ENCODE peak calls at places on chromosomes 12 and 14, in four cellular contexts. I is CD8-positive, alpha-beta memory T cell; S is spleen; Z is IMR-90. D is an unnamed sample. For H3K9me3, the result is how much of the 10 kb centered on the place peaks cover.

GRCh38 chr12:574475-575128 is 88.6 kb downstream of the NINJ2 start:
- DNase-seq in I (no peak), S (no peak), Z (no peak), D (peak)

GRCh38 chr12:52260351-52261210 is 13.9 kb upstream of the KRT86 start:
- DNase-seq in I (no peak), S (peak), Z (peak), D (no peak)

GRCh38 chr14:36019126-36019525 is 157.4 kb downstream of the PTCSC3 start:
- DNase-seq in I (no peak), S (no peak), Z (no peak), D (no peak)

GRCh38 chr14:66284346-66284745 is 201.8 kb upstream of the CCDC196 start:
- DNase-seq in I (no peak), S (no peak), Z (peak), D (no peak)

GRCh38 chr12:123973552-123974341 is 732 bp downstream of the ZNF664 start:
- DNase-seq in I (peak), S (peak), Z (peak), D (peak)

GRCh38 chr14:73025544-73025943 is 1.4 kb downstream of the ZFYVE1 start:
- DNase-seq in I (no peak), S (no peak), Z (peak), D (no peak)

GRCh38 chr14:75123991-75124390 is 2.9 kb downstream of the NEK9 start:
- DNase-seq in I (no peak), S (no peak), Z (peak), D (peak)

GRCh38 chr12:47870175-47870781 is 34.5 kb downstream of the VDR start:
- DNase-seq in I (no peak), S (peak), Z (no peak), D (peak)

GRCh38 chr14:23432102-23432925 is 3.1 kb downstream of the MYH7 start:
- DNase-seq in I (no peak), S (peak), Z (no peak), D (peak)

GRCh38 chr12:75481774-75482173 is 1.2 kb downstream of the GLIPR1 start:
- DNase-seq in I (no peak), S (no peak), Z (peak), D (no peak)

GRCh38 chr12:116153096-116153495 is 124.4 kb downstream of the MED13L start:
- DNase-seq in I (no peak), S (no peak), Z (no peak), D (no peak)

GRCh38 chr12:28088566-28089277 is 101.5 kb upstream of the CCDC91 start:
- DNase-seq in I (no peak), S (no peak), Z (no peak), D (no peak)

GRCh38 chr12:49890096-49890461 is 13.6 kb downstream of the FAIM2 start:
- DNase-seq in I (no peak), S (no peak), Z (no peak), D (no peak)

DNA sequence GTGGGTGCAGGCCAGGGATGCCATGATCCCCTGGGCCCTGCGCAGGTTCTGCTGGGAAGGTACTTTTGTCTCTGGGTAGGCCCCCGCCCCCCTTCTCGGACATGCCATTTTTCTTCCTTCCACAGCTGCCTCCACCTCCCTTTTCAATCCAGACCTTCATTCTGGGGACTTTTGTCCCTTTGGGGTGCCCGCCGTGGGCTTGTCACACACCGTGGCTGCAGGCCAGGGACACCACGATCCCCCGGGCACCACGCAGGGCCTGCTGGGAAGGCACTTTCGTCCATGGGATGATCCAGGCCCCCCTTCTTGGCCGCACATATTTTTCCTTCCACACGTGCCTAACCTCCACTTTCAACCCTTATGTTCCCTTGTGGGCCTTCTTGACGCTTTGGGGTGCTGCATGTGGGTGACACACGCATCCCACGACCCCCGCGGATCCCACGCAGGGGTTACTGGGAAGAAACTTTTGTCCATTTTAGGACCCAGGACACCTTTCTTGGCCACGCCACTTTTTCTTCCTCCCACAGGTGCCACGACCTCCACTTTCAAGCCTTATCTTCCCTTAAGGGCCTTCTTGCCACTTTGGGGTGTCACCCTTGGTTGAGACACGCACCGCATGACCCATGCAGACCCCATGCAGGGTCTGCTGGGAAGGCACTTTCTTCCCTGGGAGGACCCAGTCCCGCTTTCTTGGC is 272.5 kb downstream of the ALG10 start:
- DNase-seq in I (no peak), S (no peak), Z (no peak), D (peak)
- H3K9me3 ChIP-seq in I (under half), S (half or more), Z (half or more), D (under half)

DNA sequence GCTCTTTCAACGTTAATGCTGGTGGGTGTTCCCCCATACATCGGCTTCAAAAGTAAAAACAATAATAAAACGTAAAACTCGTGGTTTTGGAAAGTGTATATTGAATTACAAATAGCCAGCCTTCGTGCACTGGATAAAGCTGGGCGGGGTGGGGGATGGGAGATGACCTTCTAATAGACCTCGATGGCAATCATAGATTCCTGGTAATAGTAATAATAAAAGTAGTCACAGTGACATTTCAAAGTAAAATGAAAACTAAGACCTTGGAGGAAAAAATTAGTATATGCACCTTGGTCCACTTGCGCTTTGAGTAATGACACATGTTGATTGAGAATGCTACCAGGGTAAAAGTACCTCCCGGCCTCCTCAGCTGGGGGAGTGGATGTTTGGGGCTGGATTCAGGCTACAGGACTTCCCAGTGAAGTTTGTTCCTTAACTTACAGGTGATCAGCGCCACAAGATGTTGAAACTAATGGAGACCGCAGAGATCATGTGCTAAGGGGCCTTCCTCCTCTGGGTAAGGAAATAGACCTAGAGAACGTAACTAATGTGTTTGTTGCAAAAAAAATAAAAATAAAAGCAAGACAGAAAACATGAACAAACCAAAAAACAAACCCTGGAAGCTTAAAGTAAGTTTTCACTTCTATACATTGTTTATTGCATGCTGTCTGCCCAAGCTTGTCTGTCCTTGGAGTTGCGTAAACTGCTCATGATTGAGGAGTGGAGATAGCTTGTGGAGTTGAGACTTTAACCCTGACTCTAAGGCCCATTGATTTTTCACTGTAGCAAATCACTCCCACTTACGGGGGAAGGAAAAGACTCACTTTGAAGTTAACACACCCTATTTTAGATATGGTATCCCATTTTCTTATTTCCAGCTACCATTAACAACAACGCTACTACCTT is 905 bp upstream of the LRIG3 start:
- DNase-seq in I (no peak), S (no peak), Z (no peak), D (no peak)
- H3K4me3 ChIP-seq in I (no peak), S (peak), Z (peak), D (peak)

GRCh38 chr14:37598085-37598972 is 2.9 kb downstream of the TTC6 start:
- DNase-seq in I (no peak), S (no peak), Z (no peak), D (no peak)

GRCh38 chr14:37597538-37598084 is 2.2 kb downstream of the TTC6 start:
- DNase-seq in I (no peak), S (no peak), Z (no peak), D (no peak)

GRCh38 chr14:37594916-37595808 is at the start of the genes FOXA1 and TTC6:
- DNase-seq in I (no peak), S (no peak), Z (peak), D (no peak)

GRCh38 chr14:37595809-37596595 is 573 bp downstream of the TTC6 start:
- DNase-seq in I (no peak), S (no peak), Z (peak), D (no peak)

DNA sequence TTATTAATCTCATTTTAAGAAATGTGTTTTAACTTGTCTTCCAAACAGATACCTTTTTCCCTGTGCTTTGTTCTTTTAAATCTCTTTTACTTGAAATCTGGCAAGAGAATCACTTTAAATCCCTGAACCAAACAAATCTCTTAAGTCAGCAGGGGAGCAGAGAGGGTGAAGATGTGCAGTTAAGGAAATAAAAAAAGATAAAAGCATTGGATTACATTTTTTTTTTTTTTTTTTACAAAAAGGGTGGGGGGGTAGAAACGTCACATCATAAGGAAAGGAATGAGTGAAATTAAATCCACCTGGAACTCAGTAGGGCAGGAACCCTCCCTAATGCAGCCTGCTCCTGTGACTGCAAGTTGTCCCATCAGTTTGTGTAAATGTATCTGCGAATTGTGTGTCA is 1.4 kb downstream of the TTC6 start:
- DNase-seq in I (no peak), S (no peak), Z (no peak), D (no peak)
- H3K9me3 ChIP-seq in I (under half), S (under half), Z (under half), D (under half)

GRCh38 chr12:132603240-132604107 is 6.9 kb downstream of the LRCOL1 start:
- DNase-seq in I (no peak), S (no peak), Z (no peak), D (no peak)

GRCh38 chr12:132602578-132603239 is 7.7 kb downstream of the LRCOL1 start:
- DNase-seq in I (no peak), S (no peak), Z (no peak), D (no peak)

GRCh38 chr12:132600048-132601032 is 10.0 kb downstream of the LRCOL1 start:
- DNase-seq in I (no peak), S (peak), Z (peak), D (peak)

GRCh38 chr12:132604108-132605054 is 6.0 kb downstream of the LRCOL1 start:
- DNase-seq in I (no peak), S (peak), Z (no peak), D (no peak)

DNA sequence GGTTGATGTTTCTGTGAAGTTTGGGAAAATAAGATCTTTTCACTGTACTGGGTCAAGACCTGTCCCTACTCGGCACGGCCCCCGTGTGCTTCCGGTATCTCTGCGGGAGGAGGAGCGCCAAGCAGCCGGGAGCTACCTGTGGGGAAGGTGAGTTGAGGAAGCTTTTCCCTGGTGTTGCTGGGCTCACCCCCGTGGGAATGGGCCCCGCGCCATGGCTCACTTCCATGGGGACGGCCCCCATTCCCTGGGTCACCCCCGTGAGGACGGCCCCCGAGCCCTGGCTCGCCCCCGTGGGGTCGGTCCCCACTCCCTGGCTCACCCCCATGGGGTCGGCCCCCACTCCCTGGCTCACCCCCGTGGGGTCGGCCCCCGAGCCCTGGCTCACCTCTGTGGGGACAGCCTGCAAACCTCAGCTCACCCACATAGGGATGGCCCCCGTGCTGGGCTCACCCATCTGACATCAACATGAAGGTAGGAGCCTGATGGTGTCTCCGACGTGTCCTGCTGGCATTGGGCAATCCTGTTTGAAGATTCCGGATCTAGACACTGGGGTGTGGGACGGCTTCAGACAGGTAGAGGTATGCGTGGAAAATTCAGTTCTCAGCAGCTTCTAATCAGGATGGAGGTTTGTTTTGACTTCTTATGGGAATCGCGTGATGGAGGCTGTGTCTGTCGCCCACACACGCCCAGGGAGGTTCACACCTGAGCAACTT is 9.1 kb downstream of the LRCOL1 start:
- DNase-seq in I (no peak), S (no peak), Z (no peak), D (no peak)
- H3K4me3 ChIP-seq in I (peak), S (peak), Z (no peak), D (no peak)

DNA sequence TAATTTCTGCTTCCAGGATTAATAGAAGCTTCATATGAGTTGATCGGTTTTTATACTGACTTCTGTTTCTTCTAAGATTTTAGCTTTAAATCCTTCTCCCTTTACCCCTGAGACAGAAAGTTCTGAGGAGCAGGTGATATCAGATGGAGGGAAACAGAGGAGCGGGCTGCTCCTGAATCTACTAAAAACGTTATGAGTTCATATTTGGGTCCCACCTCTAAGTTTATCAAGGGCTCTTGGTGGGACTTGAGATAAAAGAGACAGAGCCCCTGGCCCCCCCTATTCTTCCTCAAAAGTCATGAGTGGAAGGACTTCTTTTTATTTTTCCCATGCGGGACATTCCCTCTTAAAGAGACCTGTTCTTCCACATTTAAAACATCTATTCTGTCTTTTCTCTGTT is 23.8 kb downstream of the CLEC2A start:
- DNase-seq in I (no peak), S (no peak), Z (no peak), D (no peak)
- H3K9me3 ChIP-seq in I (under half), S (half or more), Z (under half), D (under half)

GRCh38 chr12:120370343-120371243 is 1.6 kb upstream of the MSI1 start:
- DNase-seq in I (no peak), S (no peak), Z (no peak), D (no peak)

GRCh38 chr12:120368789-120369475 is at the start of gene MSI1:
- DNase-seq in I (no peak), S (no peak), Z (no peak), D (no peak)

GRCh38 chr12:120367252-120367923 is 1.6 kb downstream of the MSI1 start:
- DNase-seq in I (no peak), S (no peak), Z (no peak), D (no peak)

GRCh38 chr12:120367924-120368788 is 808 bp downstream of the MSI1 start:
- DNase-seq in I (no peak), S (no peak), Z (no peak), D (no peak)

DNA sequence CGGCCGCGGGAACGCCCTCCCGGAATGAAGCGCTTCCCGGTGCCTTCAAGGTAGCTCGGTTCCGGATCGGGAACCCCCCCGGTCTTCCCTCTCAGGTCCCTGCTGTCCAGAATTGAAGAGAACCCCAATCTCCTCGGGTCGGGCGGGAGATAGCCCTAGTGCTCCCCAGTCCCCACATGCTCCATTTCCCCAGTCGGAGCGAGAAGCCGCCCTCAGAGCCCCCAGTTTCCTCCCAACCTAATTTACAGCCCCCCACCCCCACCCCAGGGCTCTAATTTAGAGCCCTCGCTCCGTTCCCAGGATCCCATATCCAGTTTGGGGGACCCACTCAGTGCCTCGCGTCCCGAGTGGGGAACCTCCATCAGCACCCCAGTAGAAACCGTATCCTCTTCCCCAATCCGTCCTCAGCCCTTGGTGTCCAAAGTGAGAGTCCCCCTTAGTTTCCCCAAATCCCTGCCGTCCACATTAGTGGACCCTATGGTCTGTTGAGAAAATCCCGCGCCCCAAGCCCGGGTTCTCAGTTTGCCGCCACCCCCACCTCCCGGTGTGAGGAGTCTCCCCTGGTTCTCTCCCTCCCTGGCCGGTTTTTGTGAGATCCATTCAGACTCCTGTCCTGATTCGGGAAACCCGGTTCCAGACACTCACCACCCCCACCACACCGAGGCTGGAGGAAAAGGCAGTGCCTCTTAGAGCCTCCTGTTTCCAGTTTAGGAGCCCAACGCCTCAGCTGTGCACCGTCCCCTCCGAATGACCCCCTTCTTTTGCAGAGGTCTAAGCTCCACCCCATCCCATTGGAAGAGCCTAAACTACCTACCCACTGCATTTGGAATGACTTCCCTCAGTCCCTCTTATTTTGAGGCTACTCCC is 745 bp upstream of the MSI1 start:
- DNase-seq in I (no peak), S (no peak), Z (no peak), D (no peak)
- H3K4me3 ChIP-seq in I (no peak), S (peak), Z (no peak), D (peak)

GRCh38 chr14:85293820-85294219 is 236.1 kb upstream of the FLRT2 start:
- DNase-seq in I (no peak), S (no peak), Z (no peak), D (no peak)
- H3K9me3 ChIP-seq in I (under half), S (under half), Z (under half), D (under half)

GRCh38 chr12:32681272-32681671 is 2.2 kb downstream of the DNM1L start:
- DNase-seq in I (no peak), S (no peak), Z (no peak), D (no peak)
- H3K4me3 ChIP-seq in I (no peak), S (no peak), Z (no peak), D (no peak)

DNA sequence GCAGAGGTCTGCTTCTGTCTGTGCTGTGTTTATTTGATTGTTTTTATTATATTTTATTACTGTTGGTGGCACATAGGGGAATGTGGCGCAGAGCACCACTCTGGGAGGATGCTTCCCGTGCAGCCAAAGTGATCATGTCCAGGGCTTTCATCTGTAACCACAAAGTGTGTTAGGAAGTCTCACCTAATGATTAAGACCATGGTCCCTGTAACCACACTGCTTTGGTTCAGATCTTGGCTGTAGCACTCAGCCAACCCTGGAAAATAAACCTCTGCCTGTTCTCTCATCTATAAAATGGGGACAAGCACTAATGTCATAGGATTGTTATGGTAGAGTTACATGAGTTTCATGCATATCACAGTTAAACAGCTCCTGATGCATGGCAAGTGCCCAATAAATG is 1.9 kb downstream of the RESF1 start:
- DNase-seq in I (no peak), S (no peak), Z (no peak), D (no peak)
- H3K9me3 ChIP-seq in I (under half), S (under half), Z (under half), D (under half)

DNA sequence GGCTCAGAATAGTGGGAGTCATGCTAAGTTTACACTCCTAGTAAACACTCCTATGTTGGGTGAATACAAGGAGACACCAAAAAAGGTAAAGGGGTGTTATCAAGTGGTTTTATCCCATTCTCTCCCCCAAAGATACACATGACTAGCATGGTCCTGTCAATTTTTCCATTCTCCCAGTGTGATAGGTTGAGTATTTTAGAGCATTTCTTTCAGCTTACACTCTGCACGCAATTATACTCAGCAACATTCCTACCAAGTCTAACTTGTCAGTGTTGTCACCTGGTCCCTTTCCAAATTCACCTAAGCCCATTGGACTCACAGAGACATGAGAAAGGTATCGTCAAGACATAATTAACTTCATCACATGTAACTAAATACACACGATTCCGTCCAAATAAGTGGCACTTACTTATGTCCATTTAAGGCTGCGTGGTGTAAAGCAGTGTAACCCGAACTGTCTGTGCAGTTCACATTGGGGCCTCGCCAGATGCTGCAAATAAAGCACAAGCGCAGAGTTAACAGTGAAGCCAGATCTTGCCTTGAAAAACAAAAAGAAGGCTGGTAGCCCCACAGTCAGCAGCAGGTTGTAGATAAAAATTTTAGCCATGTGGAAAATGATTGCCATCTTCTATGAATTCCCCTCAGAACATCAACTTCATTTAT is 159.7 kb downstream of the ANKS1B start:
- DNase-seq in I (no peak), S (no peak), Z (no peak), D (peak)
- H3K4me3 ChIP-seq in I (no peak), S (no peak), Z (no peak), D (peak)